ENCODE peak calls at places on chromosomes 1 and 21, in nine cellular contexts. L is glutamatergic neuron, Y is GM04504, T is AG08396, B is RPMI7951, S is erythroblast, W is ecto neural progenitor cell, E is NB4, M is astrocyte. Q is an unnamed sample.

GRCh38 chr1:35637401-35637809 is 3.9 kb downstream of the PSMB2 start:
- DNase-seq in L (no peak), M (peak), E (peak), Y (peak), B (peak), S (peak), W (no peak), T (peak), Q (peak)

GRCh38 chr1:164361927-164362326 is 197.1 kb upstream of the PBX1 start:
- DNase-seq in Y (no peak), E (no peak), B (no peak), M (no peak), L (no peak), W (no peak), S (no peak), T (no peak), Q (no peak)

GRCh38 chr1:24929876-24930702 is at the start of gene RUNX3:
- DNase-seq in E (peak), B (peak), Y (peak), M (no peak), S (peak), T (peak), W (peak), L (no peak), Q (no peak)

GRCh38 chr1:108880850-108881249 is 4.1 kb downstream of the GPSM2 start:
- DNase-seq in E (no peak), S (no peak), Y (no peak), T (no peak), L (no peak), M (no peak), W (no peak), B (peak), Q (no peak)

GRCh38 chr1:200540281-200540680 is 80.3 kb downstream of the KIF14 start:
- DNase-seq in T (no peak), B (no peak), W (no peak), S (no peak), Y (no peak), M (no peak), E (no peak), L (no peak), Q (no peak)

GRCh38 chr1:184965889-184966860 is 8.1 kb downstream of the NIBAN1 start:
- DNase-seq in W (no peak), E (no peak), T (no peak), Y (no peak), L (no peak), M (peak), S (no peak), B (peak), Q (no peak)

GRCh38 chr1:171150156-171150555 is 34.9 kb upstream of the FMO2 start:
- DNase-seq in E (no peak), M (no peak), Y (no peak), T (no peak), S (no peak), B (no peak), W (no peak), L (no peak), Q (no peak)

GRCh38 chr1:8197493-8198282 is 120.2 kb upstream of the SLC45A1 start:
- DNase-seq in S (no peak), Y (peak), B (peak), L (no peak), W (no peak), E (no peak), M (peak), T (peak), Q (peak)

GRCh38 chr1:86409416-86410021 is 13.4 kb upstream of the ODF2L start:
- DNase-seq in T (no peak), E (peak), W (no peak), M (peak), B (peak), S (peak), L (no peak), Y (no peak), Q (no peak)

GRCh38 chr1:162023547-162024501 is at the start of gene OLFML2B:
- DNase-seq in L (peak), W (peak), B (peak), M (peak), E (peak), T (peak), S (peak), Y (peak), Q (peak)

GRCh38 chr1:110783292-110783918 is 89.5 kb upstream of the CD53 start:
- DNase-seq in E (peak), S (peak), Y (peak), T (peak), L (no peak), M (peak), W (peak), B (peak), Q (peak)

GRCh38 chr1:1308756-1309524 is 543 bp downstream of the PUSL1 start:
- DNase-seq in M (no peak), E (peak), W (no peak), T (no peak), S (peak), L (no peak), Y (no peak), B (no peak), Q (peak)

GRCh38 chr1:98398649-98399048 is 262.9 kb upstream of the SNX7 start:
- DNase-seq in T (no peak), Y (no peak), E (no peak), S (no peak), W (no peak), L (no peak), B (peak), M (peak), Q (no peak)

GRCh38 chr1:116668277-116668676 is 744 bp upstream of the IGSF3 start:
- DNase-seq in W (no peak), E (no peak), T (no peak), B (no peak), M (no peak), L (no peak), Y (no peak), S (no peak), Q (no peak)

GRCh38 chr1:156295391-156295947 is at the start of gene GLMP:
- DNase-seq in S (peak), Y (no peak), E (no peak), M (peak), B (peak), W (peak), L (peak), T (peak), Q (peak)

GRCh38 chr21:41918561-41919358 is 35.1 kb downstream of the C2CD2 start:
- DNase-seq in L (no peak), E (no peak), Y (no peak), B (no peak), M (no peak), S (no peak), T (no peak), W (no peak), Q (no peak)

GRCh38 chr1:60427701-60428100 is 354.1 kb upstream of the C1orf87 start:
- DNase-seq in L (no peak), W (no peak), E (peak), T (no peak), S (no peak), B (no peak), Y (no peak), M (no peak), Q (no peak)

GRCh38 chr1:3775498-3776230 is 3.1 kb downstream of the SMIM1 start:
- DNase-seq in S (peak), T (peak), B (peak), W (peak), M (peak), E (peak), L (peak), Y (no peak), Q (no peak)

GRCh38 chr1:165449121-165449520 is 4.2 kb upstream of the RXRG start:
- DNase-seq in S (no peak), B (no peak), W (no peak), T (no peak), Y (no peak), E (no peak), M (no peak), L (no peak), Q (no peak)

GRCh38 chr1:27418326-27418761 is 25.9 kb downstream of the GPR3 start:
- DNase-seq in M (peak), B (peak), L (no peak), T (peak), E (peak), Y (peak), W (no peak), S (no peak), Q (peak)

GRCh38 chr21:45456014-45456835 is 51.3 kb downstream of the COL18A1 start:
- DNase-seq in M (no peak), E (no peak), W (no peak), B (no peak), S (no peak), L (peak), T (no peak), Y (no peak), Q (no peak)

GRCh38 chr1:178310685-178311105 is 186.1 kb downstream of the CLEC20A start:
- DNase-seq in E (peak), Y (peak), B (peak), S (peak), W (no peak), L (no peak), M (peak), T (peak), Q (peak)

GRCh38 chr1:200029035-200029623 is 1.6 kb downstream of the NR5A2 start:
- DNase-seq in E (peak), B (peak), W (peak), M (no peak), Y (no peak), L (peak), S (peak), T (no peak), Q (peak)

GRCh38 chr21:42844411-42845113 is 34.8 kb downstream of the WDR4 start:
- DNase-seq in B (no peak), W (no peak), M (no peak), T (no peak), E (no peak), L (no peak), S (no peak), Y (no peak), Q (no peak)

GRCh38 chr1:156115514-156116374 is 1.2 kb downstream of the LMNA start:
- DNase-seq in S (peak), B (peak), Y (peak), M (no peak), W (peak), T (no peak), L (no peak), E (peak), Q (peak)

GRCh38 chr1:66302810-66303209 is 231.1 kb upstream of the SGIP1 start:
- DNase-seq in T (no peak), W (no peak), Y (no peak), L (no peak), S (no peak), E (peak), M (no peak), B (peak), Q (no peak)

GRCh38 chr1:43522776-43523480 is 7.8 kb upstream of the PTPRF start:
- DNase-seq in W (no peak), T (peak), S (peak), L (no peak), E (no peak), Y (peak), M (peak), B (peak), Q (no peak)

GRCh38 chr21:14833221-14833620 is 231.6 kb downstream of the NRIP1 start:
- DNase-seq in S (no peak), M (no peak), Y (no peak), B (no peak), T (no peak), L (no peak), E (no peak), W (no peak), Q (no peak)

GRCh38 chr1:202154766-202155477 is 5.5 kb downstream of the PTPN7 start:
- DNase-seq in W (peak), T (peak), S (peak), M (peak), B (no peak), E (peak), L (peak), Y (peak), Q (peak)

GRCh38 chr1:11855430-11855829 is 3.3 kb downstream of the NPPB start:
- DNase-seq in M (no peak), W (no peak), E (no peak), S (no peak), L (no peak), Y (no peak), B (no peak), T (no peak), Q (no peak)

GRCh38 chr1:199931666-199932377 is 95.7 kb upstream of the NR5A2 start:
- DNase-seq in B (peak), M (no peak), S (peak), L (no peak), E (peak), Y (no peak), W (no peak), T (no peak), Q (no peak)

GRCh38 chr1:233656700-233657099 is 42.8 kb downstream of the KCNK1 start:
- DNase-seq in T (no peak), W (no peak), S (no peak), B (no peak), E (no peak), M (no peak), Y (no peak), L (no peak), Q (no peak)

GRCh38 chr1:32010246-32010645 is 3.4 kb upstream of the KHDRBS1 start:
- DNase-seq in S (no peak), T (no peak), M (no peak), Y (no peak), W (no peak), E (no peak), B (no peak), L (no peak), Q (no peak)